ENCODE peak calls at places on chromosomes 3 and 15, in five cellular contexts. F is right lobe of liver, W is body of pancreas, E is aorta, O is prostate gland. L is an unnamed sample.

GRCh38 chr3:44455318-44455717 is 22.2 kb downstream of the ZNF445 start:
- DNase-seq in W (no peak), E (no peak), F (no peak), O (no peak), L (no peak)

GRCh38 chr3:120615863-120616599 is 19.9 kb downstream of the NDUFB4 start:
- DNase-seq in E (peak; percentile 76), W (no peak), O (peak; percentile 14), F (no peak), L (no peak)

GRCh38 chr3:126994661-126995161 is 11.8 kb downstream of the PLXNA1 start:
- DNase-seq in E (no peak), F (no peak), O (no peak), W (peak; percentile 55), L (no peak)

GRCh38 chr3:31116651-31117050 is 222.2 kb upstream of the GADL1 start:
- DNase-seq in E (no peak), W (no peak), O (no peak), F (no peak), L (no peak)

GRCh38 chr15:77482570-77482969 is 61.9 kb downstream of the HMG20A start:
- DNase-seq in W (no peak), F (no peak), E (no peak), O (no peak), L (no peak)

GRCh38 chr15:29220852-29221251 is 48.8 kb downstream of the NSMCE3 start:
- DNase-seq in E (no peak), F (no peak), O (no peak), W (no peak), L (no peak)

GRCh38 chr15:98764296-98764695 is 116.0 kb downstream of the IGF1R start:
- DNase-seq in F (no peak), E (no peak), W (no peak), O (no peak), L (no peak)

GRCh38 chr3:186519021-186519658 is 25.0 kb downstream of the CRYGS start:
- DNase-seq in O (no peak), E (no peak), W (no peak), F (no peak), L (no peak)

GRCh38 chr15:68298882-68299381 is 21.4 kb downstream of the FEM1B start:
- DNase-seq in F (no peak), W (no peak), E (no peak), O (no peak), L (no peak)

GRCh38 chr3:143167956-143168355 is 48.4 kb downstream of the CHST2 start:
- DNase-seq in E (no peak), W (no peak), F (no peak), O (no peak), L (no peak)

GRCh38 chr15:31459011-31459748 is 132.5 kb downstream of the KLF13 start:
- DNase-seq in W (no peak), E (no peak), O (no peak), F (no peak), L (peak; percentile 19)

GRCh38 chr3:115655761-115656282 is 32.5 kb downstream of the GAP43 start:
- DNase-seq in E (no peak), W (no peak), F (no peak), O (no peak), L (no peak)

GRCh38 chr3:9721015-9721697 is 10.4 kb upstream of the BRPF1 start:
- DNase-seq in O (no peak), W (no peak), F (no peak), E (no peak), L (no peak)

GRCh38 chr3:3196148-3196861 is 16.8 kb upstream of the CRBN start:
- DNase-seq in O (no peak), E (no peak), F (no peak), W (peak; percentile 22), L (no peak)

GRCh38 chr3:46098319-46098761 is 71.1 kb upstream of the XCR1 start:
- DNase-seq in F (no peak), O (no peak), W (peak; percentile 24), E (no peak), L (no peak)

GRCh38 chr3:128192131-128192530 is 38.9 kb downstream of the EEFSEC start:
- DNase-seq in O (no peak), W (no peak), F (no peak), E (no peak), L (no peak)

GRCh38 chr15:98658831-98659699 is 10.7 kb downstream of the IGF1R start:
- DNase-seq in F (no peak), O (peak; percentile 59), E (no peak), W (peak; percentile 53), L (no peak)

GRCh38 chr3:8607285-8608040 is 37.1 kb downstream of the SSUH2 start:
- DNase-seq in O (peak; percentile 73), F (peak; percentile 62), E (no peak), W (peak; percentile 69), L (no peak)

GRCh38 chr3:48633256-48633655 is 2.0 kb downstream of the SLC26A6 start:
- DNase-seq in W (no peak), O (no peak), E (no peak), F (no peak), L (no peak)

GRCh38 chr3:166270428-166270827 is 433.2 kb upstream of the BCHE start:
- DNase-seq in O (no peak), E (no peak), F (no peak), W (no peak), L (no peak)

GRCh38 chr3:10834951-10835350 is 18.9 kb downstream of the SLC6A11 start:
- DNase-seq in F (no peak), O (no peak), E (no peak), W (no peak), L (no peak)

GRCh38 chr15:80699981-80700380 is 4.9 kb downstream of the ABHD17C start:
- DNase-seq in W (no peak), E (no peak), O (no peak), F (no peak), L (no peak)

GRCh38 chr3:173045770-173046382 is 95.2 kb downstream of the SPATA16 start:
- DNase-seq in E (no peak), O (no peak), F (no peak), W (no peak), L (no peak)

GRCh38 chr3:15300318-15301078 is 31.9 kb downstream of the SH3BP5 start:
- DNase-seq in O (no peak), E (no peak), W (no peak), F (peak; percentile 55), L (no peak)

GRCh38 chr3:147395975-147396708 is 10.2 kb downstream of the ZIC4 start:
- DNase-seq in F (no peak), W (no peak), E (no peak), O (no peak), L (no peak)

GRCh38 chr3:152499796-152500385 is 231.2 kb downstream of the MBNL1 start:
- DNase-seq in F (no peak), O (no peak), E (no peak), W (no peak), L (no peak)

GRCh38 chr3:42063886-42064285 is 27.3 kb upstream of the TRAK1 start:
- DNase-seq in F (no peak), W (no peak), E (no peak), O (no peak), L (no peak)

GRCh38 chr3:14295777-14296176 is 106.6 kb upstream of the SLC6A6 start:
- DNase-seq in F (no peak), O (peak; percentile 36), E (no peak), W (no peak), L (no peak)

GRCh38 chr3:100419406-100419805 is 18.1 kb downstream of the LNP1 start:
- DNase-seq in O (no peak), F (no peak), W (no peak), E (no peak), L (no peak)

GRCh38 chr3:138444104-138444503 is 9.7 kb downstream of the ESYT3 start:
- DNase-seq in F (no peak), E (peak; percentile 5), W (no peak), O (no peak), L (no peak)

GRCh38 chr3:38722760-38723568 is 73.5 kb upstream of the SCN5A start:
- DNase-seq in E (no peak), W (no peak), O (no peak), F (no peak), L (no peak)

GRCh38 chr15:43828061-43828657 is 1.4 kb downstream of the WDR76 start:
- DNase-seq in E (no peak), W (no peak), F (no peak), O (no peak), L (no peak)

GRCh38 chr3:67357610-67358458 is 296.6 kb downstream of the SUCLG2 start:
- DNase-seq in F (no peak), W (peak; percentile 46), E (no peak), O (no peak), L (no peak)

DNA sequence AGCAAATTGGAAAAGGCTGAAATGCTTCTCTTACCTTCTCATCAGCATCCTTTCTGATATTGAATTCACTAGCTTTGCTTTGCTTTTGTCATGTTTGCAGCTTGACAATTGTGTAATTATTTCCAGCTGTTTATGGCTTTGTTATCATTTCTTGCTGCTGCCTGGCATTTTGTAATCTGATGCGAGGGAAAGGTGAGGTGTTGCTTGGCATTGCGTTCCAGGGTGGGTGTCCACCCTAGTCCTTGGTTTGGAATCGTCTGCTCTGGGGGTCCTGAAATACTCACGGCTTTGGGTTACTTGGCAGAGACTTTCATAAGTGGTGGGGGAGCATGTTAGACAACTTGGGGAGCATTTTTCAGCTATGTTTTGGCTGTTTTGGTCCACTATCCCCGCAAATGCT is 3.0 kb downstream of the CACNA2D3 start:
- DNase-seq in F (no peak), E (no peak), O (no peak), W (no peak), L (no peak)
- H3K27me3 ChIP-seq in F (peaks cover 14% of the 10 kb centered on the region), E (no peaks in the 10 kb centered on the region), O (peaks cover 12% of the 10 kb centered on the region), W (peaks cover 5% of the 10 kb centered on the region), L (peaks cover 12% of the 10 kb centered on the region)

GRCh38 chr3:32237670-32238026 is 832 bp upstream of the CMTM8 start:
- DNase-seq in F (no peak), O (no peak), W (no peak), E (no peak), L (no peak)
- H3K27ac ChIP-seq in F (peak overlapping the region; percentile 89), O (peak overlapping the region; percentile 61), W (peak overlapping the region; percentile 90), E (no peak overlapping the region), L (peak overlapping the region; percentile 83)

GRCh38 chr3:72724070-72724469 is 124.2 kb downstream of the SHQ1 start:
- DNase-seq in F (no peak), W (no peak), O (no peak), E (no peak), L (no peak)
- H3K4me1 ChIP-seq in F (no peaks in the 10 kb centered on the region), W (no peaks in the 10 kb centered on the region), O (peaks cover 5% of the 10 kb centered on the region), E (no peaks in the 10 kb centered on the region), L (no peaks in the 10 kb centered on the region)

GRCh38 chr15:40283615-40284306 is 897 bp upstream of the ANKRD63 start:
- DNase-seq in F (no peak), W (no peak), E (no peak), O (no peak), L (no peak)

GRCh38 chr15:40286061-40286532 is 3.2 kb upstream of the ANKRD63 start:
- DNase-seq in F (no peak), E (no peak), W (no peak), O (no peak), L (no peak)

GRCh38 chr15:40286794-40287193 is 3.9 kb upstream of the ANKRD63 start:
- DNase-seq in W (no peak), O (no peak), F (no peak), E (no peak), L (no peak)

GRCh38 chr15:40282870-40283614 is at the start of gene ANKRD63:
- DNase-seq in W (peak; percentile 48), F (no peak), O (no peak), E (no peak), L (no peak)

GRCh38 chr15:40285151-40285898 is 2.5 kb upstream of the ANKRD63 start:
- DNase-seq in W (no peak), E (no peak), O (no peak), F (no peak), L (no peak)
- H3K27me3 ChIP-seq in W (no peaks in the 10 kb centered on the region), E (no peaks in the 10 kb centered on the region), O (peaks cover 12% of the 10 kb centered on the region), F (peaks cover 21% of the 10 kb centered on the region), L (peaks cover 40% of the 10 kb centered on the region)

GRCh38 chr15:88023956-88024355 is 232.6 kb downstream of the NTRK3 start:
- DNase-seq in O (no peak), E (no peak), F (no peak), W (no peak), L (no peak)
- H3K27ac ChIP-seq in O (no peak overlapping the region), E (no peak overlapping the region), F (no peak overlapping the region), W (no peak overlapping the region), L (no peak overlapping the region)